ENCODE peak calls at places on chromosomes 12 and 14, in nine cellular contexts. T is psoas muscle, R is HFFc6, G is HFF-Myc, N is left lung, I is omental fat pad, O is OCI-LY7, L is fibroblast of lung, D is progenitor cell of endocrine pancreas. S is an unnamed sample.

GRCh38 chr12:54337280-54337842 is 12.4 kb downstream of the COPZ1 start:
- DNase-seq in L (no peak), I (no peak), G (no peak), N (peak), D (no peak), T (no peak), R (no peak), O (no peak), S (no peak)

GRCh38 chr12:127355061-127355820 is 911.7 kb upstream of the TMEM132C start:
- DNase-seq in N (no peak), L (peak), I (no peak), G (no peak), R (peak), T (no peak), O (no peak), D (no peak), S (no peak)

GRCh38 chr14:22564463-22564862 is 24.6 kb downstream of the DAD1 start:
- DNase-seq in T (no peak), N (no peak), L (no peak), D (no peak), G (no peak), R (no peak), O (no peak), I (no peak), S (no peak)

GRCh38 chr12:122421263-122421814 is 1.1 kb downstream of the CLIP1 start:
- DNase-seq in T (no peak), D (no peak), R (peak), L (peak), N (peak), I (no peak), O (peak), G (no peak), S (no peak)

GRCh38 chr14:36021926-36022325 is 154.6 kb downstream of the PTCSC3 start:
- DNase-seq in D (no peak), I (no peak), R (no peak), T (no peak), O (no peak), L (no peak), N (no peak), G (no peak), S (no peak)

GRCh38 chr14:41389355-41389754 is 217.3 kb upstream of the LRFN5 start:
- DNase-seq in O (no peak), I (no peak), D (no peak), G (no peak), T (no peak), L (no peak), N (no peak), R (no peak), S (no peak)

GRCh38 chr14:26917086-26917485 is 319.3 kb upstream of the NOVA1 start:
- DNase-seq in O (peak), I (no peak), N (no peak), R (no peak), D (no peak), T (no peak), G (peak), L (peak), S (no peak)

GRCh38 chr14:59771577-59771976 is 99.0 kb downstream of the RTN1 start:
- DNase-seq in O (no peak), I (no peak), N (no peak), G (no peak), T (no peak), L (peak), D (no peak), R (no peak), S (no peak)

GRCh38 chr14:28879571-28879970 is 113.0 kb downstream of the FOXG1 start:
- DNase-seq in O (no peak), R (no peak), N (no peak), T (no peak), I (no peak), L (no peak), G (no peak), D (no peak), S (no peak)

GRCh38 chr12:125330645-125331341 is 265.6 kb downstream of the AACS start:
- DNase-seq in T (peak), R (no peak), O (peak), G (no peak), I (no peak), L (peak), N (peak), D (peak), S (no peak)

GRCh38 chr14:22391908-22392307 is 197.1 kb downstream of the DAD1 start:
- DNase-seq in D (peak), O (peak), L (peak), G (peak), I (no peak), R (peak), T (no peak), N (peak), S (no peak)

GRCh38 chr14:32027255-32027939 is 49.7 kb upstream of the ARHGAP5 start:
- DNase-seq in R (peak), T (no peak), O (no peak), D (no peak), I (no peak), N (no peak), L (peak), G (no peak), S (no peak)

GRCh38 chr14:73795974-73796373 is 55.7 kb upstream of the PTGR2 start:
- DNase-seq in G (peak), O (no peak), D (no peak), L (peak), R (peak), N (no peak), I (no peak), T (no peak), S (no peak)

GRCh38 chr12:63980211-63980610 is 135.7 kb downstream of the SRGAP1 start:
- DNase-seq in R (no peak), I (no peak), G (no peak), N (no peak), O (no peak), D (no peak), T (no peak), L (no peak), S (no peak)

GRCh38 chr12:66235626-66236281 is 46.7 kb downstream of the IRAK3 start:
- DNase-seq in N (no peak), O (peak), G (no peak), D (no peak), R (no peak), T (no peak), L (no peak), I (no peak), S (no peak)
- TF ChIP-seq CTCF in N (no peak), O (peak), G (no peak), D (peak), R (peak), T (no peak), L (no peak), I (no peak), S (peak)

GRCh38 chr14:90452366-90452765 is 55.5 kb downstream of the CALM1 start:
- DNase-seq in L (no peak), T (no peak), I (no peak), G (no peak), O (no peak), R (no peak), N (no peak), D (no peak), S (no peak)

GRCh38 chr14:90451953-90452352 is 55.1 kb downstream of the CALM1 start:
- DNase-seq in O (no peak), L (no peak), R (no peak), N (no peak), T (no peak), D (no peak), I (no peak), G (no peak), S (no peak)

GRCh38 chr14:90450667-90451066 is 53.8 kb downstream of the CALM1 start:
- DNase-seq in I (no peak), R (no peak), G (no peak), L (no peak), D (no peak), T (no peak), O (no peak), N (no peak), S (no peak)

GRCh38 chr14:90450151-90450550 is 53.3 kb downstream of the CALM1 start:
- DNase-seq in D (no peak), R (no peak), L (no peak), G (no peak), T (no peak), I (no peak), N (no peak), O (no peak), S (no peak)

DNA sequence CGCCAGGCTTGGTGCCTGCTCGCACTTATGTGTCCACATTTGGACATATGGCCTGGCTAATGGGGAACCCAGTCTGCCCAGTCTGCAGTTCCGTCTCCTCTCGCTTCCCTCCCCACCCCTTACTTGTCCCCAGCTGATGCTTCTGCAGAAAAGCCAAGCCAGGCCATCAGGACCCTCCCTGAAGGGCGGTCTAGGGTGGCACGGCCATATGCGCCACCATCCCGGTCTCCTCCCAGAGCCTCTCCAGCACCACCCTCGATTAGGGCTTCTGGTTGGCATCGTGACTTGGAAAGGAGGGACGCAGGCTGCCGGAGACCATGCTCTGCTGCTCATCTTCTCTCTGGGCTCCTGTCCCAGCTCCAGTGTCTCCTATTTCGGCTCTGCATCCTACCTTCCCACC is 54.6 kb downstream of the CALM1 start:
- DNase-seq in D (no peak), R (no peak), I (no peak), L (no peak), N (no peak), G (no peak), T (no peak), O (no peak), S (no peak)
- TF ChIP-seq CTCF in D (no peak), R (no peak), I (no peak), L (no peak), N (no peak), G (no peak), T (no peak), O (no peak), S (no peak)

GRCh38 chr12:27899151-27899661 is 73.3 kb downstream of the PTHLH start:
- DNase-seq in O (no peak), I (no peak), T (no peak), R (peak), G (no peak), N (no peak), D (no peak), L (peak), S (no peak)
- TF ChIP-seq CTCF in O (no peak), I (no peak), T (no peak), R (no peak), G (no peak), N (no peak), D (no peak), L (no peak), S (no peak)

DNA sequence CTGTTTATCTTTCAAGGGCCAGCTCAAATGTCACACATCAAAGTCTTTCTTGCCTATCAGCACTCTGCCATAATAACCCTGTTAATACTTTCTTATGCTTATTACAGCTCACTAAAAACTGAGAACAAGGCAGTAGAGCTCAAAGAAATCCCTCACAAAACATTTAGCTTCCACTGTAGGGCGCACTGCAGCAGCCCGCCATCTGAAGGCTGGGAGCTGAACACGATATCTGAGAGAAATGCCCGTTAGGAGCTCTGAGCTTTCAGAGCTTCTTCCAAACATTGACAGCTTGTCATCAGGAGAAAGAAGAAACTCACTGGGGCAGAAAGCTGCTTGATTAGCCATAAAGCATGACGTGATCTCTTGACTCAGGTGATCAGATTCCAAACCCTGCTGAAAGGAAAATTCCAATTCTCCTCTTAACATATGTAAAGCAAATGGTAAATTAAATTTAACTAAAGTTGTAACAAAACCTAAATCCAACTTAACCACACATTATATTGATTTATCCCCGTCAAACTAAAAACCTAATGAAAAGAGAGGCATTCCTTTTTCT is 175.7 kb downstream of the C12orf50 start:
- DNase-seq in L (no peak), I (no peak), G (no peak), N (no peak), T (no peak), D (no peak), R (no peak), O (no peak), S (no peak)
- TF ChIP-seq CTCF in L (no peak), I (no peak), G (no peak), N (no peak), T (no peak), D (no peak), R (no peak), O (no peak), S (no peak)

GRCh38 chr14:39419272-39419671 is 13.0 kb downstream of the FBXO33 start:
- DNase-seq in R (no peak), L (no peak), G (no peak), I (no peak), T (no peak), O (no peak), D (no peak), N (no peak), S (no peak)
- TF ChIP-seq CTCF in R (peak), L (no peak), G (peak), I (no peak), T (no peak), O (peak), D (no peak), N (no peak), S (peak)

GRCh38 chr12:47797432-47797831 is 22.3 kb downstream of the HDAC7 start:
- DNase-seq in R (no peak), L (no peak), G (no peak), D (no peak), T (no peak), N (no peak), I (no peak), O (peak), S (no peak)
- TF ChIP-seq CTCF in R (peak), L (peak), G (peak), D (peak), T (peak), N (peak), I (no peak), O (peak), S (peak)

GRCh38 chr14:94381149-94382030 is 7.0 kb downstream of the SERPINA1 start:
- DNase-seq in T (no peak), D (no peak), R (no peak), I (no peak), G (no peak), O (no peak), L (no peak), N (peak), S (no peak)
- TF ChIP-seq CTCF in T (no peak), D (no peak), R (no peak), I (no peak), G (no peak), O (no peak), L (no peak), N (no peak), S (no peak)

GRCh38 chr12:57620245-57620935 is 9.2 kb downstream of the ARHGEF25 start:
- DNase-seq in I (no peak), N (no peak), D (no peak), T (no peak), L (no peak), O (no peak), G (no peak), R (no peak), S (no peak)

GRCh38 chr12:57623385-57623784 is 9.6 kb downstream of the B4GALNT1 start:
- DNase-seq in N (no peak), G (no peak), D (no peak), T (no peak), R (no peak), L (no peak), I (no peak), O (no peak), S (no peak)

GRCh38 chr12:57620936-57621496 is 9.8 kb downstream of the ARHGEF25 start:
- DNase-seq in I (no peak), G (no peak), N (no peak), T (peak), O (no peak), R (no peak), L (no peak), D (no peak), S (no peak)

GRCh38 chr12:57622293-57623245 is 10.4 kb downstream of the B4GALNT1 start:
- DNase-seq in R (no peak), O (no peak), G (no peak), T (no peak), I (no peak), L (no peak), N (no peak), D (no peak), S (no peak)

DNA sequence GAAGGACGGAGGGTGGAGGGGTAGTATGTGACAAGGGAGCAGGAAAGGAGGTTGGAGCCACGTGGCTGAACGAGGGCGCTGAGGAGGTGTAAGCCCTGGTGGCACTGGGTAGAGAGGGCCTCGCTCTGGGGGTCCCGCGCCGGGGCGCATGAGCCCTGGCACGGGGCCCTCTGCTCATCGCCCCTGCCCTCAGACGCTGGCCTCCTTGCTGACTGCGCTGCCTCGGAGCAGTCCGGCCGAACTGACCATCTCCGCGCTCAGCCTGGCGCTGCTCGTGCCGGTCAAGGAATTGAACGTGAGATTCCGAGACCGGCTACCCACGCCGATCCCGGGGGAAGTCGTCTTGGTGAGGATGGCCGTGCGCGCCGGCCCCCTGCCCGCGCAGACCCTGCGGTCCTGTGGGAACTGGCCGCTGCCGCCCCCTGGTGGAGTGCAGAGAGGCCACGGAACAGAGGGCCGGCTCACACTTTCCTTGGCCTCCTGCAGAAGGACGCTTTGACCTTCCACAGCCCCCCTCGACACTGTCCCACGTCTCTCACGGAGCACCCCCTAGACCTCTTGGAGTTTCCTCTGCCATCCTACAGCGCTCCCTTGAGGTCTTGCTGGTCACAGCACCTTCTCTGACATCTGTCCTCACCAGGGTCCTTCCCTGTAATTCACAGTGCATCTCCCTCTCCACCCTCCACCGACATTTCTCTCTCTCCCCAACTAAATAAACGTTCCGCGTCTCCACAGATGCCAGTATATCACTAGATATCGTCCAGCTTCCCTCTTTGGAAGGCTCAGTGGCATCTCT is 10.5 kb downstream of the ARHGEF25 start:
- DNase-seq in G (no peak), O (peak), R (peak), L (no peak), N (no peak), I (peak), T (peak), D (peak), S (no peak)
- TF ChIP-seq CTCF in G (peak), O (peak), R (peak), L (peak), N (peak), I (no peak), T (peak), D (peak), S (peak)

DNA sequence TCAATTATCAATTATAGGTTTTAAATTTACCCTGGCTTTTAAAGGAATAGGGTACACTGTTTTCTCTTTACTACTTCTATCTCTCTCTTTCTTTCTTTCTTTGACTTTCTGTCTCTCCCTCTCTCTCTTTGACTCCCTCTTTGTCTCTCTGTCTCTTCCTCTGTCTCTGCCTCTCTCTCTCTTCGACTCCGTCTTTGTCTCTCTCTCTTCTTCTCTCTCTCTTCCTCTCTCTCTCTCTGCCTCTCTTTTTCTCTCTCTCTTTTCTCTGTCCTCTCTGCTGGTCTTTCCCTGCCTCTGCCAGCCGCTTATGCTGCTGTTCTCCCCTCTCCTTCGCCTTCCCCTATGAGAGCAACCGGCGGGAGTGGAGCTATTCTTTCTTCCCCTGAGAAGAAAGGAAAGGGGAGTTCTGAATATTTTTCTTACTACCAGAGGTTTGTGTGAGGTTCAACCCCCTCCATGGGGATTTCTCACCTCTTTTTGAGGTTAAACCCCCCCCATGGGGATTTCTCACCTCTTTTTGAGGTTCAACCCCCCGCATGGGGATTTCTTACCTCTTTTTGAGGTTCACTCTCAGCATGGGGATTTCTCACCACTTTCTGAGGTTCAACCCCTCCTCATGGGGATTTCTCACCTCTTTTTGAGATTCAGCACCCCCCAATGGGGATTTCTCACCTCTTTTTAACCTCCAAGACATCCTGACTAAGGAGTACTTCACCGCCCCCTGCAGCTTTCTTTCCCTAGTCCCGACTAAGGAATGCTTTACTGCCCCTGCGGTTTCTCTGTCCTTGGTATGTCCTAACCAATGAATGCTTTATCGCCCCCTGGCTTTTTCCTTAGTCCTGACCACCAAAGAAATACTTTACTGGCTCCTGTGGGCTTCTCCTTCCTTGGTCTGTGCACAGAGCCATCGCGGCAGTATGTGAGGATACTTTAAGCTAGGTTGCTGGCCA is 27.4 kb upstream of the DDHD1 start:
- DNase-seq in O (peak), N (no peak), I (no peak), G (no peak), R (no peak), D (no peak), L (peak), T (no peak), S (no peak)
- TF ChIP-seq CTCF in O (peak), N (no peak), I (no peak), G (peak), R (peak), D (peak), L (peak), T (no peak), S (peak)

S was measured in chondrocyte.